ENCODE peak calls at places on chromosomes 3 and 15, in six cellular contexts. G, Z, P, U, V and L are unnamed samples.

GRCh38 chr15:58346361-58346760 is 85.4 kb upstream of the LIPC start:
- DNase-seq in G (no peak), P (no peak), U (peak), V (no peak), Z (peak), L (no peak)

GRCh38 chr15:85333132-85333831 is 47.1 kb upstream of the AKAP13 start:
- DNase-seq in G (no peak), Z (no peak), V (peak), P (no peak), U (no peak), L (no peak)

GRCh38 chr3:16508242-16508575 is 5.3 kb downstream of the RFTN1 start:
- DNase-seq in G (no peak), V (no peak), U (no peak), P (no peak), Z (no peak), L (no peak)

GRCh38 chr15:92523176-92523575 is 129.5 kb downstream of the ST8SIA2 start:
- DNase-seq in Z (no peak), G (no peak), U (no peak), V (no peak), P (no peak), L (no peak)

GRCh38 chr15:73021139-73021621 is 31.1 kb upstream of the NEO1 start:
- DNase-seq in Z (no peak), P (no peak), V (no peak), U (no peak), G (no peak), L (no peak)

GRCh38 chr3:49158108-49158709 is 7.9 kb downstream of the CCDC71 start:
- DNase-seq in G (peak), U (peak), Z (no peak), P (peak), V (peak), L (peak)

GRCh38 chr3:114213669-114214541 is 23.5 kb downstream of the ZNF80 start:
- DNase-seq in U (peak), V (no peak), Z (peak), G (peak), P (peak), L (peak)

GRCh38 chr3:25663324-25664065 is 1.2 kb downstream of the TOP2B start:
- DNase-seq in G (peak), V (peak), U (peak), Z (no peak), P (no peak), L (peak)

GRCh38 chr15:52076889-52077781 is 35.4 kb downstream of the BCL2L10 start:
- DNase-seq in V (no peak), U (peak), G (no peak), P (no peak), Z (peak), L (no peak)

GRCh38 chr3:141360888-141361598 is 7.3 kb upstream of the ZBTB38 start:
- DNase-seq in U (peak), Z (peak), V (peak), P (no peak), G (no peak), L (peak)

GRCh38 chr15:37106490-37107001 is 6.2 kb upstream of the MEIS2 start:
- DNase-seq in P (no peak), V (no peak), Z (no peak), U (peak), G (no peak), L (no peak)

GRCh38 chr3:43699864-43700263 is 9.1 kb downstream of the ABHD5 start:
- DNase-seq in V (peak), P (no peak), G (no peak), U (peak), Z (no peak), L (peak)

GRCh38 chr15:91954211-91954804 is 100.8 kb downstream of the SLCO3A1 start:
- DNase-seq in P (no peak), V (peak), Z (no peak), U (no peak), G (no peak), L (no peak)

GRCh38 chr3:12503126-12503952 is 19.1 kb downstream of the TSEN2 start:
- DNase-seq in G (no peak), U (no peak), Z (no peak), V (no peak), P (no peak), L (no peak)

GRCh38 chr15:90620379-90621134 is 90.8 kb downstream of the CRTC3 start:
- DNase-seq in U (no peak), G (peak), Z (no peak), V (no peak), P (peak), L (no peak)

GRCh38 chr3:14448756-14449728 is 46.6 kb downstream of the SLC6A6 start:
- DNase-seq in Z (no peak), P (no peak), U (no peak), V (no peak), G (no peak), L (no peak)

GRCh38 chr3:12501360-12502020 is 17.2 kb downstream of the TSEN2 start:
- DNase-seq in V (no peak), U (no peak), Z (peak), G (no peak), P (no peak), L (no peak)